ENCODE peak calls at places on chromosomes 3 and 15, in eight cellular contexts. C is heart left ventricle; O is neural progenitor cell; E is Peyer's patch; Q is lung; S is Karpas-422; M is esophagus muscularis mucosa; A is CD8-positive, alpha-beta T cell. K is an unnamed sample. For H3K4me1, the result is how much of the 10 kb centered on the place peaks cover.

GRCh38 chr15:98548172-98548971 is 100.0 kb upstream of the IGF1R start:
- DNase-seq in C (peak), O (peak), E (peak), Q (peak), S (no peak), M (peak), A (no peak), K (peak)

GRCh38 chr3:43379343-43379742 is 93.0 kb downstream of the SNRK start:
- DNase-seq in C (no peak), O (no peak), E (no peak), Q (no peak), S (no peak), M (peak), A (no peak), K (no peak)

GRCh38 chr15:90465140-90465929 is 64.4 kb upstream of the CRTC3 start:
- DNase-seq in C (no peak), O (no peak), E (no peak), Q (no peak), S (no peak), M (no peak), A (no peak), K (no peak)

GRCh38 chr3:177357352-177358084 is 160.2 kb upstream of the TBL1XR1 start:
- DNase-seq in C (peak), O (peak), E (peak), Q (peak), S (peak), M (no peak), A (no peak), K (peak)

GRCh38 chr3:157232146-157232545 is 72.2 kb upstream of the CCNL1 start:
- DNase-seq in C (no peak), O (no peak), E (no peak), Q (no peak), S (no peak), M (no peak), A (no peak), K (no peak)

GRCh38 chr3:141460097-141460704 is 26.6 kb upstream of the RASA2 start:
- DNase-seq in C (peak), O (peak), E (peak), Q (peak), S (peak), M (peak), A (peak), K (peak)

GRCh38 chr3:170517251-170517945 is 68.5 kb downstream of the SLC7A14 start:
- DNase-seq in C (no peak), O (no peak), E (no peak), Q (no peak), S (no peak), M (no peak), A (no peak), K (no peak)

GRCh38 chr15:100502651-100503050 is 26.1 kb downstream of the CERS3 start:
- DNase-seq in C (no peak), O (no peak), E (no peak), Q (no peak), S (no peak), M (no peak), A (no peak), K (no peak)

GRCh38 chr3:94616833-94617232 is 554.0 kb downstream of the NSUN3 start:
- DNase-seq in C (no peak), O (no peak), E (no peak), Q (no peak), S (no peak), M (no peak), A (no peak), K (peak)

GRCh38 chr3:158103131-158103955 is 2.9 kb downstream of the SHOX2 start:
- DNase-seq in C (peak), O (peak), E (peak), Q (no peak), S (no peak), M (no peak), A (no peak), K (no peak)

GRCh38 chr3:150723946-150724345 is 20.2 kb upstream of the ERICH6 start:
- DNase-seq in C (no peak), O (no peak), E (no peak), Q (no peak), S (no peak), M (no peak), A (no peak), K (no peak)

GRCh38 chr15:49868348-49868747 is 247.5 kb downstream of the DTWD1 start:
- DNase-seq in C (no peak), O (no peak), E (no peak), Q (no peak), S (no peak), M (no peak), A (no peak), K (no peak)

GRCh38 chr3:52190294-52190841 is 7.6 kb upstream of the ALAS1 start:
- DNase-seq in C (no peak), O (no peak), E (no peak), Q (peak), S (no peak), M (no peak), A (no peak), K (peak)

GRCh38 chr3:108041253-108041652 is 49.6 kb downstream of the CD47 start:
- DNase-seq in C (no peak), O (no peak), E (no peak), Q (no peak), S (no peak), M (no peak), A (no peak), K (no peak)

GRCh38 chr15:60091150-60091549 is 87.0 kb downstream of the FOXB1 start:
- DNase-seq in C (no peak), O (no peak), E (no peak), Q (peak), S (no peak), M (no peak), A (no peak), K (no peak)

GRCh38 chr3:69011331-69011730 is 2.2 kb downstream of the EOGT start:
- DNase-seq in C (no peak), O (no peak), E (no peak), Q (no peak), S (no peak), M (no peak), A (no peak), K (no peak)

GRCh38 chr15:69749797-69750196 is 297.2 kb downstream of the RPLP1 start:
- DNase-seq in C (no peak), O (no peak), E (no peak), Q (no peak), S (peak), M (no peak), A (no peak), K (no peak)

GRCh38 chr3:190696777-190697501 is 165.6 kb downstream of the GMNC start:
- DNase-seq in C (no peak), O (peak), E (no peak), Q (no peak), S (no peak), M (no peak), A (no peak), K (peak)

GRCh38 chr15:65069179-65069578 is 1.4 kb upstream of the RASL12 start:
- DNase-seq in C (peak), O (no peak), E (no peak), Q (peak), S (no peak), M (no peak), A (no peak), K (peak)

GRCh38 chr3:187296058-187296457 is 4.5 kb upstream of the MASP1 start:
- DNase-seq in C (no peak), O (no peak), E (no peak), Q (no peak), S (no peak), M (peak), A (no peak), K (no peak)

GRCh38 chr3:127457094-127457475 is 133.4 kb downstream of the TPRA1 start:
- DNase-seq in C (no peak), O (peak), E (no peak), Q (peak), S (no peak), M (no peak), A (no peak), K (no peak)

GRCh38 chr15:40105517-40106202 is 3.0 kb downstream of the BMF start:
- DNase-seq in C (no peak), O (no peak), E (peak), Q (no peak), S (no peak), M (no peak), A (no peak), K (no peak)

GRCh38 chr3:100171211-100171700 is 57.0 kb upstream of the FILIP1L start:
- DNase-seq in C (no peak), O (no peak), E (no peak), Q (no peak), S (no peak), M (no peak), A (no peak), K (no peak)

GRCh38 chr15:29424118-29424517 is 154.5 kb upstream of the NSMCE3 start:
- DNase-seq in C (no peak), O (no peak), E (no peak), Q (no peak), S (peak), M (peak), A (no peak), K (no peak)

GRCh38 chr3:141623732-141624131 is 114.4 kb upstream of the RNF7 start:
- DNase-seq in C (no peak), O (no peak), E (peak), Q (no peak), S (no peak), M (no peak), A (no peak), K (no peak)

GRCh38 chr3:86993704-86994103 is 2.8 kb upstream of the VGLL3 start:
- DNase-seq in C (no peak), O (no peak), E (no peak), Q (no peak), S (no peak), M (no peak), A (no peak), K (peak)

GRCh38 chr3:187610926-187611545 is 59.2 kb downstream of the SST start:
- DNase-seq in C (no peak), O (no peak), E (no peak), Q (no peak), S (no peak), M (no peak), A (no peak), K (no peak)

GRCh38 chr15:98804057-98804380 is 155.7 kb downstream of the IGF1R start:
- DNase-seq in C (no peak), O (no peak), E (no peak), Q (no peak), S (no peak), M (no peak), A (no peak), K (no peak)

GRCh38 chr3:123335007-123335670 is 113.8 kb downstream of the ADCY5 start:
- DNase-seq in C (no peak), O (no peak), E (peak), Q (no peak), S (no peak), M (no peak), A (no peak), K (no peak)

GRCh38 chr3:105822171-105823123 is 46.4 kb downstream of the CBLB start:
- DNase-seq in C (no peak), O (no peak), E (no peak), Q (no peak), S (no peak), M (no peak), A (no peak), K (peak)

GRCh38 chr3:30750967-30751366 is 143.5 kb downstream of the GADL1 start:
- DNase-seq in C (no peak), O (peak), E (no peak), Q (no peak), S (no peak), M (no peak), A (no peak), K (no peak)

GRCh38 chr3:13546667-13547171 is 2.2 kb upstream of the FBLN2 start:
- DNase-seq in C (no peak), O (peak), E (peak), Q (no peak), S (no peak), M (no peak), A (no peak), K (no peak)

GRCh38 chr3:122332551-122332950 is 7.5 kb downstream of the CSTA start:
- DNase-seq in C (no peak), O (no peak), E (no peak), Q (no peak), S (no peak), M (peak), A (no peak), K (no peak)

GRCh38 chr15:80698636-80699035 is 3.5 kb downstream of the ABHD17C start:
- DNase-seq in C (no peak), O (no peak), E (no peak), Q (no peak), S (no peak), M (no peak), A (no peak), K (no peak)

GRCh38 chr15:69573815-69574472 is 121.3 kb downstream of the RPLP1 start:
- DNase-seq in C (no peak), O (no peak), E (no peak), Q (no peak), S (no peak), M (no peak), A (no peak), K (peak)

DNA sequence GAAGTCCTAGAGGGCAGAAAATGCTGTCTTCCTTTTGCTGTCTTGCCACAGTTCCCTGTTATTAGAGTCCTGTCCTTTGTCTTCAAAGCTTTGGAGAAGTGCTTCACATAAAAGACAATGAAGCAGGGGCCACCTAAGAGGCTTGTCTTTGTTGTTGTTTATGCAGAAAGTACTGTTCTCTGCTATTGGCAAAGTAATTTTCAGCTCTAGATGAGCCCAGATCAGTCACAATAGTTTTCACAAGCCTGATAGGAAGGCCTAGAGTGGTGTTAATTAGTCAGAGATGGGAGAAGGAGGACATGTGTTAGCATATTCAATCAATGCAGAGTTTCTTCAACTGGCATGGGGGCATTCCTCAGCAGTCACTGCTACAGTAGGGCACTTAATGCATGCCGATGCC is 300.0 kb downstream of the PTPRG start:
- DNase-seq in C (no peak), O (peak), E (no peak), Q (no peak), S (no peak), M (no peak), A (no peak), K (no peak)
- H3K4me3 ChIP-seq in C (no peak), O (no peak), E (no peak), Q (no peak), S (no peak), M (no peak), A (no peak), K (no peak)

GRCh38 chr3:42176635-42177034 is 85.5 kb downstream of the TRAK1 start:
- DNase-seq in C (no peak), O (no peak), E (no peak), Q (no peak), S (no peak), M (no peak), A (no peak), K (no peak)

GRCh38 chr3:42177801-42178150 is 86.6 kb downstream of the TRAK1 start:
- DNase-seq in C (no peak), O (no peak), E (no peak), Q (no peak), S (no peak), M (no peak), A (no peak), K (no peak)

GRCh38 chr3:42180901-42181300 is 85.1 kb downstream of the CCK start:
- DNase-seq in C (no peak), O (no peak), E (no peak), Q (no peak), S (no peak), M (no peak), A (no peak), K (no peak)

GRCh38 chr3:42177068-42177800 is 86.1 kb downstream of the TRAK1 start:
- DNase-seq in C (no peak), O (no peak), E (no peak), Q (no peak), S (no peak), M (no peak), A (no peak), K (no peak)

GRCh38 chr3:42179110-42179725 is 86.8 kb downstream of the CCK start:
- DNase-seq in C (no peak), O (peak), E (peak), Q (peak), S (no peak), M (no peak), A (no peak), K (peak)
- H3K4me1 ChIP-seq in C (under half), O (under half), E (under half), Q (under half), S (half or more), M (under half), A (under half), K (under half)

DNA sequence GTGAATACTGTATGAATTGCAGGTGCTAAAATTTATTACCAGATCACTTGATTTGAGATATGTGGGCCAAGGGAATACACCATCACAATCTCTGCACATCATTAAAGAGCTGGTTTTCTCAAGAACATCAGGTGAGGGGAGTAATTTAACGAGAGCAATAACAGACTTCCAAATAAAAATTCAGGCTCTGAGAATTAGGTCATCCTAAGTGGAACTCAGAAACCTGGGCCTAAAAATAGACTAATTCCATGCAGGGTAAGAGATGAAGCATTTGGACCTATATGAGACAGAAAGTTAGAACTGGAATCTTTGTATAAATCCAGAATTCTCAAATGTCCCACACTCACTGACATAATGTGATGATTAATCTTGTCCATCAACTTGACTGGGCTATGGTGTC is 331.1 kb downstream of the ZNF621 start:
- DNase-seq in C (no peak), O (no peak), E (no peak), Q (no peak), S (no peak), M (no peak), A (no peak), K (no peak)
- H3K4me3 ChIP-seq in C (no peak), O (no peak), E (no peak), Q (no peak), S (no peak), M (no peak), A (no peak), K (no peak)

GRCh38 chr15:31341501-31342195 is 15.0 kb downstream of the KLF13 start:
- DNase-seq in C (no peak), O (no peak), E (peak), Q (no peak), S (no peak), M (no peak), A (no peak), K (no peak)
- H3K4me1 ChIP-seq in C (half or more), O (under half), E (half or more), Q (half or more), S (half or more), M (half or more), A (half or more), K (half or more)

GRCh38 chr15:52191207-52191606 is at the start of gene GNB5:
- DNase-seq in C (no peak), O (peak), E (no peak), Q (no peak), S (no peak), M (peak), A (no peak), K (no peak)
- H3K4me3 ChIP-seq in C (no peak), O (no peak), E (no peak), Q (no peak), S (no peak), M (no peak), A (no peak), K (no peak)

GRCh38 chr3:8507496-8507895 is 5.9 kb downstream of the LMCD1 start:
- DNase-seq in C (no peak), O (no peak), E (no peak), Q (no peak), S (no peak), M (no peak), A (no peak), K (no peak)

GRCh38 chr3:8505621-8506020 is 4.0 kb downstream of the LMCD1 start:
- DNase-seq in C (no peak), O (no peak), E (no peak), Q (no peak), S (no peak), M (no peak), A (no peak), K (no peak)

GRCh38 chr3:8506611-8507061 is 5.0 kb downstream of the LMCD1 start:
- DNase-seq in C (no peak), O (no peak), E (no peak), Q (no peak), S (no peak), M (no peak), A (no peak), K (no peak)

GRCh38 chr3:8512234-8512633 is 10.6 kb downstream of the LMCD1 start:
- DNase-seq in C (no peak), O (no peak), E (no peak), Q (no peak), S (no peak), M (no peak), A (no peak), K (no peak)

GRCh38 chr3:8509961-8510360 is 8.3 kb downstream of the LMCD1 start:
- DNase-seq in C (no peak), O (no peak), E (no peak), Q (no peak), S (no peak), M (no peak), A (no peak), K (peak)
- H3K4me1 ChIP-seq in C (under half), O (under half), E (under half), Q (under half), S (under half), M (under half), A (under half), K (under half)

K was measured in SJSA1.